ENCODE peak calls at places on chromosomes 6 and 20, in nine cellular contexts. Z is uterus, O is epithelial cell of esophagus, P is astrocyte of the spinal cord, K is KG1, W is foreskin keratinocyte, L is H9, V is OCI-M1, A is RPMI8226. X is an unnamed sample.

GRCh38 chr6:168333039-168333438 is 13.5 kb upstream of the DACT2 start:
- DNase-seq in Z (no peak), O (no peak), P (no peak), K (no peak), W (no peak), L (no peak), V (peak), A (no peak), X (peak)

GRCh38 chr6:31267504-31268371 is 4.2 kb downstream of the HLA-C start:
- DNase-seq in Z (no peak), O (no peak), P (no peak), K (no peak), W (no peak), L (no peak), V (peak), A (no peak), X (no peak)

GRCh38 chr6:38169826-38170526 is 350.4 kb downstream of the ZFAND3 start:
- DNase-seq in Z (no peak), O (no peak), P (no peak), K (no peak), W (no peak), L (peak), V (no peak), A (no peak), X (no peak)

GRCh38 chr6:71383891-71384489 is 95.4 kb downstream of the OGFRL1 start:
- DNase-seq in Z (no peak), O (peak), P (peak), K (peak), W (no peak), L (no peak), V (peak), A (peak), X (peak)

GRCh38 chr6:90811596-90812226 is 224.8 kb upstream of the MAP3K7 start:
- DNase-seq in Z (no peak), O (no peak), P (no peak), K (no peak), W (no peak), L (no peak), V (no peak), A (no peak), X (no peak)

GRCh38 chr6:2021713-2022125 is 223.7 kb downstream of the GMDS start:
- DNase-seq in Z (peak), O (peak), P (peak), K (no peak), W (peak), L (no peak), V (peak), A (peak), X (peak)

GRCh38 chr20:5731753-5732366 is 18.3 kb upstream of the SHLD1 start:
- DNase-seq in Z (no peak), O (no peak), P (no peak), K (no peak), W (no peak), L (no peak), V (no peak), A (no peak), X (no peak)

GRCh38 chr20:45181639-45182038 is 6.9 kb downstream of the PI3 start:
- DNase-seq in Z (no peak), O (no peak), P (peak), K (no peak), W (no peak), L (no peak), V (no peak), A (no peak), X (no peak)

GRCh38 chr6:33745558-33745957 is 1.1 kb downstream of the IP6K3 start:
- DNase-seq in Z (no peak), O (no peak), P (peak), K (no peak), W (no peak), L (no peak), V (no peak), A (no peak), X (no peak)

GRCh38 chr6:133286765-133287164 is 45.6 kb downstream of the EYA4 start:
- DNase-seq in Z (no peak), O (peak), P (peak), K (no peak), W (no peak), L (no peak), V (peak), A (no peak), X (no peak)

GRCh38 chr6:116111552-116112528 is 11.2 kb downstream of the NT5DC1 start:
- DNase-seq in Z (no peak), O (peak), P (peak), K (no peak), W (peak), L (peak), V (peak), A (peak), X (peak)

GRCh38 chr6:101125380-101125971 is 244.3 kb upstream of the ASCC3 start:
- DNase-seq in Z (no peak), O (no peak), P (no peak), K (no peak), W (no peak), L (no peak), V (no peak), A (no peak), X (no peak)

GRCh38 chr6:17291778-17292177 is 10.6 kb downstream of the RBM24 start:
- DNase-seq in Z (no peak), O (no peak), P (no peak), K (no peak), W (no peak), L (peak), V (no peak), A (peak), X (no peak)

GRCh38 chr6:32580593-32580992 is 9.1 kb downstream of the HLA-DRB1 start:
- DNase-seq in Z (no peak), O (no peak), P (no peak), K (no peak), W (no peak), L (no peak), V (no peak), A (no peak), X (no peak)

GRCh38 chr20:60820149-60820548 is 431.9 kb upstream of the CDH4 start:
- DNase-seq in Z (no peak), O (no peak), P (no peak), K (no peak), W (no peak), L (no peak), V (no peak), A (no peak), X (no peak)

X was measured in erythroblast.